ENCODE peak calls at places on chromosomes 4 and X, in six cellular contexts. One of them, this sample, is unnamed.

GRCh38 chr4:38160487-38161207 is 200.4 kb downstream of the PTTG2 start:
- DNase-seq in sigmoid colon: peak
- DNase-seq in T-helper 1 cell: peak
- DNase-seq in thyroid gland: no peak
- DNase-seq in stimulated activated CD4-positive, alpha-beta T cell treated with anti-CD3 and anti-CD28 coated beads, Interleukin-4, amount 100 ng/mL, for 4 hours: peak
- DNase-seq in non-pigmented ciliary epithelial cell: peak
- DNase-seq in this sample: peak

GRCh38 chr4:70945452-70946055 is 43.4 kb downstream of the MOB1B start:
- DNase-seq in sigmoid colon: no peak
- DNase-seq in T-helper 1 cell: no peak
- DNase-seq in thyroid gland: no peak
- DNase-seq in stimulated activated CD4-positive, alpha-beta T cell treated with anti-CD3 and anti-CD28 coated beads, Interleukin-4, amount 100 ng/mL, for 4 hours: no peak
- DNase-seq in non-pigmented ciliary epithelial cell: no peak
- DNase-seq in this sample: no peak

GRCh38 chr4:74376888-74377483 is 12.0 kb downstream of the EREG start:
- DNase-seq in sigmoid colon: no peak
- DNase-seq in T-helper 1 cell: no peak
- DNase-seq in thyroid gland: no peak
- DNase-seq in stimulated activated CD4-positive, alpha-beta T cell treated with anti-CD3 and anti-CD28 coated beads, Interleukin-4, amount 100 ng/mL, for 4 hours: no peak
- DNase-seq in non-pigmented ciliary epithelial cell: no peak
- DNase-seq in this sample: peak

GRCh38 chrX:317424-318067 is 1.1 kb downstream of the GTPBP6 start:
- DNase-seq in sigmoid colon: no peak
- DNase-seq in T-helper 1 cell: no peak
- DNase-seq in thyroid gland: no peak
- DNase-seq in stimulated activated CD4-positive, alpha-beta T cell treated with anti-CD3 and anti-CD28 coated beads, Interleukin-4, amount 100 ng/mL, for 4 hours: no peak
- DNase-seq in non-pigmented ciliary epithelial cell: no peak
- DNase-seq in this sample: no peak

GRCh38 chrX:124981420-124981819 is 338.3 kb upstream of the TEX13C start:
- DNase-seq in sigmoid colon: no peak
- DNase-seq in T-helper 1 cell: no peak
- DNase-seq in thyroid gland: no peak
- DNase-seq in stimulated activated CD4-positive, alpha-beta T cell treated with anti-CD3 and anti-CD28 coated beads, Interleukin-4, amount 100 ng/mL, for 4 hours: no peak
- DNase-seq in non-pigmented ciliary epithelial cell: no peak
- DNase-seq in this sample: no peak

GRCh38 chrX:135931644-135932487 is 38.4 kb downstream of the SAGE1 start:
- DNase-seq in sigmoid colon: no peak
- DNase-seq in T-helper 1 cell: peak
- DNase-seq in thyroid gland: peak
- DNase-seq in stimulated activated CD4-positive, alpha-beta T cell treated with anti-CD3 and anti-CD28 coated beads, Interleukin-4, amount 100 ng/mL, for 4 hours: peak
- DNase-seq in non-pigmented ciliary epithelial cell: no peak
- DNase-seq in this sample: peak

GRCh38 chrX:131614241-131614640 is 70.4 kb downstream of the OR13H1 start:
- DNase-seq in sigmoid colon: no peak
- DNase-seq in T-helper 1 cell: no peak
- DNase-seq in thyroid gland: no peak
- DNase-seq in stimulated activated CD4-positive, alpha-beta T cell treated with anti-CD3 and anti-CD28 coated beads, Interleukin-4, amount 100 ng/mL, for 4 hours: no peak
- DNase-seq in non-pigmented ciliary epithelial cell: no peak
- DNase-seq in this sample: no peak

GRCh38 chr4:107654694-107655093 is 65.3 kb downstream of the PAPSS1 start:
- DNase-seq in sigmoid colon: no peak
- DNase-seq in T-helper 1 cell: no peak
- DNase-seq in thyroid gland: no peak
- DNase-seq in stimulated activated CD4-positive, alpha-beta T cell treated with anti-CD3 and anti-CD28 coated beads, Interleukin-4, amount 100 ng/mL, for 4 hours: no peak
- DNase-seq in non-pigmented ciliary epithelial cell: no peak
- DNase-seq in this sample: no peak

GRCh38 chrX:10048076-10048475 is 80.9 kb downstream of the CLDN34 start:
- DNase-seq in sigmoid colon: no peak
- DNase-seq in T-helper 1 cell: no peak
- DNase-seq in thyroid gland: no peak
- DNase-seq in stimulated activated CD4-positive, alpha-beta T cell treated with anti-CD3 and anti-CD28 coated beads, Interleukin-4, amount 100 ng/mL, for 4 hours: no peak
- DNase-seq in non-pigmented ciliary epithelial cell: no peak
- DNase-seq in this sample: no peak

GRCh38 chr4:7737268-7737645 is 202.4 kb downstream of the AFAP1 start:
- DNase-seq in sigmoid colon: no peak
- DNase-seq in T-helper 1 cell: no peak
- DNase-seq in thyroid gland: no peak
- DNase-seq in stimulated activated CD4-positive, alpha-beta T cell treated with anti-CD3 and anti-CD28 coated beads, Interleukin-4, amount 100 ng/mL, for 4 hours: no peak
- DNase-seq in non-pigmented ciliary epithelial cell: no peak
- DNase-seq in this sample: no peak

GRCh38 chr4:120718979-120719566 is 203.5 kb downstream of the PRDM5 start:
- DNase-seq in sigmoid colon: no peak
- DNase-seq in T-helper 1 cell: no peak
- DNase-seq in thyroid gland: peak
- DNase-seq in stimulated activated CD4-positive, alpha-beta T cell treated with anti-CD3 and anti-CD28 coated beads, Interleukin-4, amount 100 ng/mL, for 4 hours: no peak
- DNase-seq in non-pigmented ciliary epithelial cell: peak
- DNase-seq in this sample: peak

GRCh38 chrX:155068165-155068564 is 2.8 kb downstream of the CMC4 start:
- DNase-seq in sigmoid colon: no peak
- DNase-seq in T-helper 1 cell: no peak
- DNase-seq in thyroid gland: no peak
- DNase-seq in stimulated activated CD4-positive, alpha-beta T cell treated with anti-CD3 and anti-CD28 coated beads, Interleukin-4, amount 100 ng/mL, for 4 hours: no peak
- DNase-seq in non-pigmented ciliary epithelial cell: peak
- DNase-seq in this sample: no peak

GRCh38 chrX:12819231-12819630 is 28.0 kb downstream of the PRPS2 start:
- DNase-seq in sigmoid colon: no peak
- DNase-seq in T-helper 1 cell: no peak
- DNase-seq in thyroid gland: no peak
- DNase-seq in stimulated activated CD4-positive, alpha-beta T cell treated with anti-CD3 and anti-CD28 coated beads, Interleukin-4, amount 100 ng/mL, for 4 hours: no peak
- DNase-seq in non-pigmented ciliary epithelial cell: no peak
- DNase-seq in this sample: no peak

GRCh38 chr4:152100378-152101201 is 339.8 kb upstream of the GATB start:
- DNase-seq in sigmoid colon: no peak
- DNase-seq in T-helper 1 cell: peak
- DNase-seq in thyroid gland: peak
- DNase-seq in stimulated activated CD4-positive, alpha-beta T cell treated with anti-CD3 and anti-CD28 coated beads, Interleukin-4, amount 100 ng/mL, for 4 hours: peak
- DNase-seq in non-pigmented ciliary epithelial cell: no peak
- DNase-seq in this sample: peak

This sample was measured in NAMALWA.